ENCODE peak calls at places on chromosome 16, in ten cellular contexts. One of them, this sample, is unnamed.

GRCh38 chr16:66359811-66360608 is 6.5 kb upstream of the CDH5 start:
- DNase-seq in heart left ventricle: peak; percentile 80
- DNase-seq in neural progenitor cell: no peak
- DNase-seq in IMR-90: no peak
- DNase-seq in effector memory CD4-positive, alpha-beta T cell: no peak
- DNase-seq in SJCRH30: no peak
- DNase-seq in sigmoid colon: no peak
- DNase-seq in ascending aorta: no peak
- DNase-seq in cardiac muscle cell: no peak
- DNase-seq in mesendoderm: no peak
- DNase-seq in this sample: no peak

GRCh38 chr16:50448981-50449380 is 80.2 kb upstream of the BRD7 start:
- DNase-seq in heart left ventricle: no peak
- DNase-seq in neural progenitor cell: no peak
- DNase-seq in IMR-90: no peak
- DNase-seq in effector memory CD4-positive, alpha-beta T cell: no peak
- DNase-seq in SJCRH30: no peak
- DNase-seq in sigmoid colon: peak; percentile 36
- DNase-seq in ascending aorta: peak; percentile 52
- DNase-seq in cardiac muscle cell: no peak
- DNase-seq in mesendoderm: no peak
- DNase-seq in this sample: no peak

GRCh38 chr16:12090162-12090552 is 113.6 kb downstream of the SNX29 start:
- DNase-seq in heart left ventricle: no peak
- DNase-seq in neural progenitor cell: peak; percentile 26
- DNase-seq in IMR-90: no peak
- DNase-seq in effector memory CD4-positive, alpha-beta T cell: no peak
- DNase-seq in SJCRH30: no peak
- DNase-seq in sigmoid colon: peak; percentile 63
- DNase-seq in ascending aorta: no peak
- DNase-seq in cardiac muscle cell: no peak
- DNase-seq in mesendoderm: peak; percentile 64
- DNase-seq in this sample: no peak

GRCh38 chr16:75727221-75727620 is 931 bp upstream of the CPHXL start:
- DNase-seq in heart left ventricle: no peak
- DNase-seq in neural progenitor cell: no peak
- DNase-seq in IMR-90: no peak
- DNase-seq in effector memory CD4-positive, alpha-beta T cell: no peak
- DNase-seq in SJCRH30: no peak
- DNase-seq in sigmoid colon: no peak
- DNase-seq in ascending aorta: no peak
- DNase-seq in cardiac muscle cell: no peak
- DNase-seq in mesendoderm: no peak
- DNase-seq in this sample: no peak

GRCh38 chr16:23072769-23073549 is 76.3 kb downstream of the USP31 start:
- DNase-seq in heart left ventricle: no peak
- DNase-seq in neural progenitor cell: peak; percentile 11
- DNase-seq in IMR-90: peak; percentile 63
- DNase-seq in effector memory CD4-positive, alpha-beta T cell: no peak
- DNase-seq in SJCRH30: no peak
- DNase-seq in sigmoid colon: no peak
- DNase-seq in ascending aorta: no peak
- DNase-seq in cardiac muscle cell: no peak
- DNase-seq in mesendoderm: no peak
- DNase-seq in this sample: no peak

GRCh38 chr16:10752843-10753523 is 9.3 kb downstream of the NUBP1 start:
- DNase-seq in heart left ventricle: peak; percentile 73
- DNase-seq in neural progenitor cell: no peak
- DNase-seq in IMR-90: no peak
- DNase-seq in effector memory CD4-positive, alpha-beta T cell: no peak
- DNase-seq in SJCRH30: no peak
- DNase-seq in sigmoid colon: no peak
- DNase-seq in ascending aorta: peak; percentile 79
- DNase-seq in cardiac muscle cell: no peak
- DNase-seq in mesendoderm: no peak
- DNase-seq in this sample: peak; percentile 19

GRCh38 chr16:85770741-85771140 is 19.8 kb upstream of the C16orf74 start:
- DNase-seq in heart left ventricle: no peak
- DNase-seq in neural progenitor cell: no peak
- DNase-seq in IMR-90: no peak
- DNase-seq in effector memory CD4-positive, alpha-beta T cell: no peak
- DNase-seq in SJCRH30: no peak
- DNase-seq in sigmoid colon: no peak
- DNase-seq in ascending aorta: no peak
- DNase-seq in cardiac muscle cell: no peak
- DNase-seq in mesendoderm: no peak
- DNase-seq in this sample: no peak

GRCh38 chr16:19559242-19559910 is 3.9 kb downstream of the VPS35L start:
- DNase-seq in heart left ventricle: no peak
- DNase-seq in neural progenitor cell: peak; percentile 71
- DNase-seq in IMR-90: peak; percentile 69
- DNase-seq in effector memory CD4-positive, alpha-beta T cell: peak; percentile 14
- DNase-seq in SJCRH30: peak; percentile 79
- DNase-seq in sigmoid colon: no peak
- DNase-seq in ascending aorta: no peak
- DNase-seq in cardiac muscle cell: peak; percentile 63
- DNase-seq in mesendoderm: peak; percentile 46
- DNase-seq in this sample: no peak

GRCh38 chr16:79658301-79659001 is 57.9 kb upstream of the MAF start:
- DNase-seq in heart left ventricle: no peak
- DNase-seq in neural progenitor cell: peak; percentile 13
- DNase-seq in IMR-90: peak; percentile 35
- DNase-seq in effector memory CD4-positive, alpha-beta T cell: no peak
- DNase-seq in SJCRH30: peak; percentile 87
- DNase-seq in sigmoid colon: no peak
- DNase-seq in ascending aorta: peak; percentile 54
- DNase-seq in cardiac muscle cell: no peak
- DNase-seq in mesendoderm: no peak
- DNase-seq in this sample: no peak

GRCh38 chr16:4968879-4969278 is 10.7 kb downstream of the SEC14L5 start:
- DNase-seq in heart left ventricle: no peak
- DNase-seq in neural progenitor cell: peak; percentile 70
- DNase-seq in IMR-90: no peak
- DNase-seq in effector memory CD4-positive, alpha-beta T cell: no peak
- DNase-seq in SJCRH30: no peak
- DNase-seq in sigmoid colon: no peak
- DNase-seq in ascending aorta: no peak
- DNase-seq in cardiac muscle cell: no peak
- DNase-seq in mesendoderm: peak; percentile 36
- DNase-seq in this sample: no peak

GRCh38 chr16:51994597-51994996 is 552.3 kb downstream of the TOX3 start:
- DNase-seq in heart left ventricle: no peak
- DNase-seq in neural progenitor cell: no peak
- DNase-seq in IMR-90: no peak
- DNase-seq in effector memory CD4-positive, alpha-beta T cell: no peak
- DNase-seq in SJCRH30: peak; percentile 48
- DNase-seq in sigmoid colon: no peak
- DNase-seq in ascending aorta: no peak
- DNase-seq in cardiac muscle cell: peak; percentile 51
- DNase-seq in mesendoderm: no peak
- DNase-seq in this sample: no peak

GRCh38 chr16:67443299-67443698 is 12.4 kb downstream of the HSD11B2 start:
- DNase-seq in heart left ventricle: no peak
- DNase-seq in neural progenitor cell: no peak
- DNase-seq in IMR-90: no peak
- DNase-seq in effector memory CD4-positive, alpha-beta T cell: no peak
- DNase-seq in SJCRH30: no peak
- DNase-seq in sigmoid colon: peak; percentile 94
- DNase-seq in ascending aorta: peak; percentile 75
- DNase-seq in cardiac muscle cell: no peak
- DNase-seq in mesendoderm: no peak
- DNase-seq in this sample: no peak

GRCh38 chr16:67445126-67445426 is 14.2 kb downstream of the HSD11B2 start:
- DNase-seq in heart left ventricle: no peak
- DNase-seq in neural progenitor cell: no peak
- DNase-seq in IMR-90: no peak
- DNase-seq in effector memory CD4-positive, alpha-beta T cell: no peak
- DNase-seq in SJCRH30: no peak
- DNase-seq in sigmoid colon: no peak
- DNase-seq in ascending aorta: no peak
- DNase-seq in cardiac muscle cell: no peak
- DNase-seq in mesendoderm: no peak
- DNase-seq in this sample: no peak

GRCh38 chr16:67445441-67445912 is 14.6 kb downstream of the HSD11B2 start:
- DNase-seq in heart left ventricle: no peak
- DNase-seq in neural progenitor cell: no peak
- DNase-seq in IMR-90: no peak
- DNase-seq in effector memory CD4-positive, alpha-beta T cell: no peak
- DNase-seq in SJCRH30: no peak
- DNase-seq in sigmoid colon: no peak
- DNase-seq in ascending aorta: no peak
- DNase-seq in cardiac muscle cell: no peak
- DNase-seq in mesendoderm: no peak
- DNase-seq in this sample: no peak

GRCh38 chr16:67445913-67446907 is 15.3 kb downstream of the HSD11B2 start:
- DNase-seq in heart left ventricle: peak; percentile 80
- DNase-seq in neural progenitor cell: no peak
- DNase-seq in IMR-90: no peak
- DNase-seq in effector memory CD4-positive, alpha-beta T cell: no peak
- DNase-seq in SJCRH30: no peak
- DNase-seq in sigmoid colon: no peak
- DNase-seq in ascending aorta: no peak
- DNase-seq in cardiac muscle cell: no peak
- DNase-seq in mesendoderm: no peak
- DNase-seq in this sample: no peak

DNA sequence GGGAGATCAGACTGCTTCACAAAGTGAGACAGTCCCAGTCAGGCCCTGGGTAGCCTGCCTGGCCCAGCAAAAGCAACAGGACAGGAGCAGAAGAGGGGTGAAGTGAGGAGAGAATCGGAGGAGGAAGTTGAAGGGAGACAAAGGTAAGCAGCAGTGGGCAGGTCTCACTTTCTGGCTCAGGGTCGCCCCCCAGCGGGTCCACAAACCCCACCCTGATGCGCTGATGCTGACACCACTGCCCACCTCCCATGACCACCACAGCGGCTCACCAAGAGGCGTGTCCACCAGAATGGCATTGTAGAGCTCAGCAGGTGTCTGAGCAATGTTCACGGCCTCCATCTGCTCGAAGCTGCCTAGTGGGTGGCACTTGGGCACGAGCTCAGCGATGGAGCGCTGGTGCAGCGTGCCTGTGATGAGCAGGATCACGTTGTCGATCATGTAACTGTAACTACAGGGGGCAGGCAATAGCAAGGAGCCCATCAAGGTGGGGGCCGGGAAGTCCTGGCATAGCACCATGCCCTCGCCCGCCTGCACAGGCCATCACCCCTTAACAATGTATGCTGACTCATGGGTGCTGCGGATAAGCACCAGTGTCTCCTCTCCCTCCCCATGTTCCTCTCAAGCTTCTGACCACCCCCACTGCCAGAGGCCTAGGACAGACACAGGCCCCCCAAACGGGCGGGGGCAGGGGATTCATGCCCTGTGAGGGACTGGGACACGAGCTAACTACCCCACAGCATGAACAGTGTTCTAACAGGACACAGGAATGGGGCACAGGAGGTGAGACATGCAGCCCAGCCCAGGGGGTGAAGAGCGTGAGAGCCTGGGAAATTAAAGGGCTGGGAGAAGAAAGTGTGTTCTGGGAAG is 13.6 kb downstream of the HSD11B2 start:
- DNase-seq in heart left ventricle: no peak
- DNase-seq in neural progenitor cell: no peak
- DNase-seq in IMR-90: no peak
- DNase-seq in effector memory CD4-positive, alpha-beta T cell: no peak
- DNase-seq in SJCRH30: no peak
- DNase-seq in sigmoid colon: no peak
- DNase-seq in ascending aorta: no peak
- DNase-seq in cardiac muscle cell: no peak
- DNase-seq in mesendoderm: no peak
- DNase-seq in this sample: no peak
- H3K4me1 ChIP-seq in heart left ventricle: peaks cover 64% of the 10 kb centered on the region
- H3K4me1 ChIP-seq in neural progenitor cell: peaks cover 7% of the 10 kb centered on the region
- H3K4me1 ChIP-seq in IMR-90: peaks cover 40% of the 10 kb centered on the region
- H3K4me1 ChIP-seq in effector memory CD4-positive, alpha-beta T cell: no peaks in the 10 kb centered on the region
- H3K4me1 ChIP-seq in SJCRH30: peaks cover 25% of the 10 kb centered on the region
- H3K4me1 ChIP-seq in sigmoid colon: peaks cover 82% of the 10 kb centered on the region
- H3K4me1 ChIP-seq in ascending aorta: no peaks in the 10 kb centered on the region
- H3K4me1 ChIP-seq in cardiac muscle cell: peaks cover 10% of the 10 kb centered on the region
- H3K4me1 ChIP-seq in mesendoderm: no peaks in the 10 kb centered on the region
- H3K4me1 ChIP-seq in this sample: peaks cover 28% of the 10 kb centered on the region

GRCh38 chr16:87959391-87959968 is 8.2 kb downstream of the BANP start:
- DNase-seq in heart left ventricle: no peak
- DNase-seq in neural progenitor cell: no peak
- DNase-seq in IMR-90: no peak
- DNase-seq in effector memory CD4-positive, alpha-beta T cell: no peak
- DNase-seq in SJCRH30: no peak
- DNase-seq in sigmoid colon: no peak
- DNase-seq in ascending aorta: no peak
- DNase-seq in cardiac muscle cell: no peak
- DNase-seq in mesendoderm: no peak
- DNase-seq in this sample: no peak
- H3K4me3 ChIP-seq in heart left ventricle: no peak overlapping the region
- H3K4me3 ChIP-seq in neural progenitor cell: no peak overlapping the region
- H3K4me3 ChIP-seq in IMR-90: no peak overlapping the region
- H3K4me3 ChIP-seq in effector memory CD4-positive, alpha-beta T cell: no peak overlapping the region
- H3K4me3 ChIP-seq in SJCRH30: no peak overlapping the region
- H3K4me3 ChIP-seq in sigmoid colon: no peak overlapping the region
- H3K4me3 ChIP-seq in ascending aorta: no peak overlapping the region
- H3K4me3 ChIP-seq in cardiac muscle cell: no peak overlapping the region
- H3K4me3 ChIP-seq in mesendoderm: no peak overlapping the region
- H3K4me3 ChIP-seq in this sample: no peak overlapping the region

GRCh38 chr16:48620445-48620844 is 10.5 kb upstream of the N4BP1 start:
- DNase-seq in heart left ventricle: no peak
- DNase-seq in neural progenitor cell: no peak
- DNase-seq in IMR-90: no peak
- DNase-seq in effector memory CD4-positive, alpha-beta T cell: no peak
- DNase-seq in SJCRH30: no peak
- DNase-seq in sigmoid colon: peak; percentile 35
- DNase-seq in ascending aorta: no peak
- DNase-seq in cardiac muscle cell: no peak
- DNase-seq in mesendoderm: no peak
- DNase-seq in this sample: no peak
- H3K4me1 ChIP-seq in heart left ventricle: peaks cover 19% of the 10 kb centered on the region
- H3K4me1 ChIP-seq in neural progenitor cell: no peaks in the 10 kb centered on the region
- H3K4me1 ChIP-seq in IMR-90: no peaks in the 10 kb centered on the region
- H3K4me1 ChIP-seq in effector memory CD4-positive, alpha-beta T cell: peaks cover 3% of the 10 kb centered on the region
- H3K4me1 ChIP-seq in SJCRH30: peaks cover 19% of the 10 kb centered on the region
- H3K4me1 ChIP-seq in sigmoid colon: peaks cover 32% of the 10 kb centered on the region
- H3K4me1 ChIP-seq in ascending aorta: peaks cover 3% of the 10 kb centered on the region
- H3K4me1 ChIP-seq in cardiac muscle cell: peaks cover 12% of the 10 kb centered on the region
- H3K4me1 ChIP-seq in mesendoderm: no peaks in the 10 kb centered on the region
- H3K4me1 ChIP-seq in this sample: peaks cover 23% of the 10 kb centered on the region

DNA sequence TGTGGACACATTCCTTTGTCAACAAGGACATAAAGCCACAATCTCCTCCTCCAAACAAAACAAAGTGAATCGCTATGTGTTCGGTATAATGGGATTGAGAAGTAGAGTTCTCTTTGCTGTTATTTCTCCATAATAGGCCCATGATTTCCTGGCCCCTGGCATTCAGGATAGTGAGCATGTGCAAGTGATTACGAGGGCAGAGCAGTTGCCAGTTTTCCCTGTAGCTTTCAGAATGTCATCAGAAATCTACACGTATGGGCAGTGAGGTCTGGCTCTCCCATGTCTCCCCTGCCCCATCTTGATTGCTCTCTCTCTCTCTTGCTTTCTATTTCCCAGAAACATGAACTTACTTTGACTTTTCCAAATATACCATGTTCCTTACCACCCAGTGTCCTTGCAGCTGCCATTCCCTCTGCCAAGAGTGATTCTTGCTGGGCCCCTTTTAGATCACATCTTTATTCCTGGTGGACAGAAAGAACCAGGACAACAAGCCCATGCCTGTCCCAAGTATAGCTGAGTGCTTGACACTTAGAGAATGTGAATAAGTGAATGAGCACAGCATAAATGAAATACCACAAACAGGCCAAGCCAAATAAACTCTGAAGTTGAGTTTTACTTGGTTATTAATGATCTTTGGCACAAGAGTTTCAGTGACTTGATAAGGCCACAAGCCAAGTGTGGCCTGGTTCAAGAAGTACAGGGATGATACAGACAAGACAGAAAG is 273.1 kb downstream of the CDH13 start:
- DNase-seq in heart left ventricle: no peak
- DNase-seq in neural progenitor cell: no peak
- DNase-seq in IMR-90: no peak
- DNase-seq in effector memory CD4-positive, alpha-beta T cell: no peak
- DNase-seq in SJCRH30: no peak
- DNase-seq in sigmoid colon: no peak
- DNase-seq in ascending aorta: no peak
- DNase-seq in cardiac muscle cell: no peak
- DNase-seq in mesendoderm: no peak
- DNase-seq in this sample: no peak
- H3K4me3 ChIP-seq in heart left ventricle: no peak overlapping the region
- H3K4me3 ChIP-seq in neural progenitor cell: no peak overlapping the region
- H3K4me3 ChIP-seq in IMR-90: no peak overlapping the region
- H3K4me3 ChIP-seq in effector memory CD4-positive, alpha-beta T cell: no peak overlapping the region
- H3K4me3 ChIP-seq in SJCRH30: no peak overlapping the region
- H3K4me3 ChIP-seq in sigmoid colon: no peak overlapping the region
- H3K4me3 ChIP-seq in ascending aorta: no peak overlapping the region
- H3K4me3 ChIP-seq in cardiac muscle cell: no peak overlapping the region
- H3K4me3 ChIP-seq in mesendoderm: no peak overlapping the region
- H3K4me3 ChIP-seq in this sample: no peak overlapping the region

This sample was measured in esophagus squamous epithelium.